ENCODE peak calls at places on chromosomes 13 and 19, in seven cellular contexts. P is adrenal gland, C is heart left ventricle, V is aorta, L is brain microvascular endothelial cell, G is GM06990, N is cardiac muscle cell. T is an unnamed sample.

GRCh38 chr19:34847393-34847792 is 74.4 kb upstream of the ZNF599 start:
- DNase-seq in P (no peak), C (no peak), V (no peak), L (no peak), G (no peak), N (no peak), T (no peak)

GRCh38 chr13:94706854-94707399 is 5.4 kb downstream of the SOX21 start:
- DNase-seq in P (no peak), C (no peak), V (no peak), L (no peak), G (no peak), N (no peak), T (peak; percentile 48)

GRCh38 chr19:10390652-10391286 is 10.4 kb upstream of the TYK2 start:
- DNase-seq in P (peak; percentile 63), C (peak; percentile 65), V (no peak), L (peak; percentile 62), G (no peak), N (peak; percentile 81), T (peak; percentile 93)

GRCh38 chr13:62643799-62644484 is 1228.3 kb upstream of the PCDH20 start:
- DNase-seq in P (no peak), C (no peak), V (no peak), L (no peak), G (no peak), N (no peak), T (no peak)

GRCh38 chr19:51018745-51019543 is 565 bp downstream of the KLK10 start:
- DNase-seq in P (no peak), C (no peak), V (peak; percentile 69), L (no peak), G (no peak), N (peak; percentile 21), T (peak; percentile 90)

GRCh38 chr19:47713046-47714021 is at the start of gene EHD2:
- DNase-seq in P (peak; percentile 71), C (peak; percentile 81), V (peak; percentile 93), L (peak; percentile 44), G (no peak), N (peak; percentile 86), T (peak; percentile 97)

GRCh38 chr13:44274838-44275237 is 98.8 kb upstream of the SERP2 start:
- DNase-seq in P (no peak), C (no peak), V (no peak), L (no peak), G (no peak), N (no peak), T (no peak)

GRCh38 chr19:18009412-18010066 is 1.6 kb downstream of the ARRDC2 start:
- DNase-seq in P (no peak), C (no peak), V (no peak), L (no peak), G (no peak), N (no peak), T (no peak)

GRCh38 chr13:24032252-24032651 is 128.3 kb upstream of the SPATA13 start:
- DNase-seq in P (no peak), C (no peak), V (no peak), L (peak; percentile 24), G (no peak), N (peak; percentile 95), T (no peak)

GRCh38 chr19:58555920-58556632 is 1.2 kb upstream of the CHMP2A start:
- DNase-seq in P (no peak), C (peak; percentile 27), V (peak; percentile 75), L (no peak), G (no peak), N (no peak), T (no peak)

GRCh38 chr13:92768592-92768991 is 458.0 kb upstream of the GPC6 start:
- DNase-seq in P (no peak), C (no peak), V (no peak), L (no peak), G (no peak), N (no peak), T (no peak)

GRCh38 chr19:11067356-11068113 is 21.7 kb upstream of the LDLR start:
- DNase-seq in P (no peak), C (no peak), V (no peak), L (no peak), G (no peak), N (no peak), T (peak; percentile 8)

GRCh38 chr13:50081106-50081898 is 66.1 kb downstream of the KCNRG start:
- DNase-seq in P (peak; percentile 69), C (peak; percentile 56), V (peak; percentile 86), L (no peak), G (peak; percentile 77), N (peak; percentile 54), T (peak; percentile 76)

GRCh38 chr13:50080158-50080855 is 65.1 kb downstream of the KCNRG start:
- DNase-seq in P (peak; percentile 23), C (no peak), V (no peak), L (peak; percentile 42), G (peak; percentile 29), N (peak; percentile 63), T (no peak)

GRCh38 chr13:50080856-50081105 is 65.5 kb downstream of the KCNRG start:
- DNase-seq in P (no peak), C (no peak), V (no peak), L (no peak), G (no peak), N (no peak), T (no peak)

GRCh38 chr13:50082426-50083283 is 67.4 kb downstream of the KCNRG start:
- DNase-seq in P (peak; percentile 69), C (peak; percentile 64), V (peak; percentile 87), L (peak; percentile 74), G (no peak), N (peak; percentile 75), T (peak; percentile 62)

GRCh38 chr13:50081899-50082425 is 66.7 kb downstream of the KCNRG start:
- DNase-seq in P (peak; percentile 98), C (peak; percentile 97), V (peak; percentile 99), L (peak; percentile 99), G (peak; percentile 99), N (peak; percentile 99), T (peak; percentile 93)
- H3K4me3 ChIP-seq in P (peak overlapping the region; percentile 59), C (peak overlapping the region; percentile 69), V (peak overlapping the region; percentile 90), L (peak overlapping the region; percentile 90), G (peak overlapping the region; percentile 90), N (peak overlapping the region; percentile 76), T (peak overlapping the region; percentile 87)

GRCh38 chr13:27921961-27922910 is 2.4 kb downstream of the PDX1 start:
- DNase-seq in P (no peak), C (no peak), V (no peak), L (no peak), G (no peak), N (no peak), T (peak; percentile 67)

GRCh38 chr13:27921421-27921960 is 1.7 kb downstream of the PDX1 start:
- DNase-seq in P (no peak), C (no peak), V (no peak), L (no peak), G (no peak), N (no peak), T (peak; percentile 68)

GRCh38 chr13:27923794-27924528 is 4.2 kb downstream of the PDX1 start:
- DNase-seq in P (no peak), C (no peak), V (no peak), L (no peak), G (no peak), N (no peak), T (peak; percentile 63)

GRCh38 chr13:27924529-27925141 is 4.8 kb downstream of the PDX1 start:
- DNase-seq in P (no peak), C (no peak), V (no peak), L (no peak), G (no peak), N (no peak), T (peak; percentile 66)

DNA sequence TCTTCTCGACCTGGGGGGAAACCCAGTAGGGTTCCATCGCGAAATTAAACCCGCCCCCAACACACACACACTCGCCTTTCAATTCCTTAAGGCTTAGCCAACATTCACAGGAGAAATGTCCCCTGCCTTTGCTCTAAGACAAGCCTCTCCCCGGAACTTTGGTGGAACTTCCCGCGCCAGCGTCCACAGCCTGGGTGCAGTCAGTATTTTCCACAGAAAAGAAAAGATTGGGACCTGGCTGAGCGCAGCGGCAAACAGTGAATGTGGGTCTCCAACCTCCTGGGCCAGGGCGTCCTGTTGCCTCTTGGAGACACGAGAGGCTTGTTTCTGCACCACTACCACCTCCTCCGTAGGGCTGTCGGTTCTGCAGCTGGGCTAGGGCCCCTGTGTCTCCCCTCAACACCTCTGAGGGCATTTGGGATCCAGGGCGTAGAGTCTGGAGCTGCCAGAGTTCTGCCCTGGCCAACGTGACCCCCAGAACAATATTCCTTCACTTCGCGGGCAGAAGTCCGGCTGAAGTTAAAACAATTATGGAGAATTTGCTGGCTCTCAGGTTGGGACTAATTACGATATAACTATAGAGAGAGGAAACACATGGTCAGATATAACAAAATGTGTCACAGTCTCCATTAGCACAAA is 3.3 kb downstream of the PDX1 start:
- DNase-seq in P (no peak), C (no peak), V (no peak), L (no peak), G (no peak), N (no peak), T (no peak)
- H3K27me3 ChIP-seq in P (peaks cover 98% of the 10 kb centered on the region), C (peaks cover 95% of the 10 kb centered on the region), V (peaks cover 4% of the 10 kb centered on the region), L (peaks cover 100% of the 10 kb centered on the region), G (no peaks in the 10 kb centered on the region), N (peaks cover 100% of the 10 kb centered on the region), T (peaks cover 100% of the 10 kb centered on the region)

GRCh38 chr13:102220681-102221228 is 181.1 kb downstream of the FGF14 start:
- DNase-seq in P (no peak), C (no peak), V (no peak), L (no peak), G (no peak), N (no peak), T (no peak)

GRCh38 chr13:102212729-102213128 is 189.1 kb downstream of the FGF14 start:
- DNase-seq in P (no peak), C (no peak), V (no peak), L (no peak), G (no peak), N (no peak), T (no peak)

DNA sequence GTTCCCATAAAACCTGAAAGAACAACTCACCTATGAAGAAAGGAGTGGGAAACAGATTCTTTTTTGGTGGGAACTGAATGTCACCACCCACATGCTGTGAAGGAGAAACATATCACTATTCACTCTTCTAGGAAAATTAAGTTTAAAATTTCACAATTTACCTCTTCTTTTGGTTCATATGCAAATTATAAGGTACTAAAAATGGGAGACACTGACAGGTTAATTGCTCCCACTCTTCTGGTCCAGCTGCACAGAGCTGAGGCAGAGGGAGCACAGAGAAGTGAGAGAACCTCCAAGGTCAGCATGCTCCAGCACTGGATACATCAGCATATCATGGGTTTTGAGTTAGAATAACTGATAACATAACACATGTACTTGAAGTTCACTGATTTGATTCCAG is 186.9 kb downstream of the FGF14 start:
- DNase-seq in P (no peak), C (no peak), V (no peak), L (no peak), G (no peak), N (no peak), T (no peak)
- H3K4me3 ChIP-seq in P (no peak overlapping the region), C (no peak overlapping the region), V (no peak overlapping the region), L (no peak overlapping the region), G (no peak overlapping the region), N (no peak overlapping the region), T (no peak overlapping the region)

DNA sequence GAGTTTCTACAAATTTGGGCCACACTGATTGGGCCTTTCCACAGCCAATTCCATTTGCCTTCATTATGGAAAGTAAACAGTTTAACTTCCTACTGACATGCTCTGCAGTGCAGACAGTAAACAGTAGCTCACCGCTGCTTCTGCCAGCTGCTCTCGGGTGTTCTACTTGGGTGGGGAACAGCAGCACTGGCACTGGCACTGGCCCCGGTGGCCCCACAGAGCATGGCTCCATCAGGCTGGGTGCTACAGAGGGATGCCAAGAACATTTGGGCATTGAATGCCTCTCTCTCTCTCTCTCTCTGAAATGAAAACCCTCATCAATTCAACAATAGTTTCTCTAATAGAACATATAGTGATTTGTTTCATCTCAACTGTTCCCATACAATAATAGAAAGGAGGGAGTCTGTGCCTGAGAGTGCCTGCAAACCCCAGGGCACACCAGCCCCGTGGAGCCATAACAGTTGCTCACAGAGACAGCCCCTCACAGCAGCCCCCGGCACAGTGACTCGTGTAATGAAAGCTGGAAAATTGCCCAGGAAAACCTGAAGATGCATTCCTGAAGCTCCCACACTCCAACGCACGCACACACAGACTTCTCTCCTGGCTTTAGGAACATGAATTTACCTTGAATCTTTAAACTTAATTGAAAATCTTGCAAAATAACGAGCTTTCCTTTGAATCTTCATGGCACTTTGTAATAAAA is 38.2 kb upstream of the GJB6 start:
- DNase-seq in P (no peak), C (no peak), V (no peak), L (no peak), G (no peak), N (peak; percentile 17), T (no peak)
- H3K27me3 ChIP-seq in P (peaks cover 9% of the 10 kb centered on the region), C (no peaks in the 10 kb centered on the region), V (no peaks in the 10 kb centered on the region), L (no peaks in the 10 kb centered on the region), G (no peaks in the 10 kb centered on the region), N (no peaks in the 10 kb centered on the region), T (no peaks in the 10 kb centered on the region)